ENCODE peak calls at places on chromosomes 12 and 14, in four cellular contexts. One of them, this sample, is unnamed.

GRCh38 chr14:32192712-32193373 is 9.0 kb upstream of the RNU6-7 start:
- DNase-seq in AG10803: no peak
- DNase-seq in CD4-positive, CD25-positive, alpha-beta regulatory T cell: no peak
- DNase-seq in activated effector memory CD4-positive, alpha-beta T cell treated with Interleukin-2 at 50 U/mL for 16 hours: no peak
- DNase-seq in this sample: no peak

GRCh38 chr12:24360057-24360456 is 410.6 kb upstream of the SOX5 start:
- DNase-seq in CD4-positive, CD25-positive, alpha-beta regulatory T cell: no peak
- DNase-seq in AG10803: no peak
- DNase-seq in activated effector memory CD4-positive, alpha-beta T cell treated with Interleukin-2 at 50 U/mL for 16 hours: no peak
- DNase-seq in this sample: no peak

GRCh38 chr12:48118491-48118890 is 673 bp upstream of the PFKM start:
- DNase-seq in CD4-positive, CD25-positive, alpha-beta regulatory T cell: no peak
- DNase-seq in AG10803: no peak
- DNase-seq in activated effector memory CD4-positive, alpha-beta T cell treated with Interleukin-2 at 50 U/mL for 16 hours: no peak
- DNase-seq in this sample: no peak

GRCh38 chr12:49055978-49056754 is 4.4 kb downstream of the KMT2D start:
- DNase-seq in activated effector memory CD4-positive, alpha-beta T cell treated with Interleukin-2 at 50 U/mL for 16 hours: peak
- DNase-seq in AG10803: peak
- DNase-seq in CD4-positive, CD25-positive, alpha-beta regulatory T cell: peak
- DNase-seq in this sample: peak

GRCh38 chr12:1804545-1805332 is 15.6 kb upstream of the LRTM2 start:
- DNase-seq in CD4-positive, CD25-positive, alpha-beta regulatory T cell: peak
- DNase-seq in AG10803: peak
- DNase-seq in activated effector memory CD4-positive, alpha-beta T cell treated with Interleukin-2 at 50 U/mL for 16 hours: peak
- DNase-seq in this sample: peak

GRCh38 chr14:23321572-23322547 is 603 bp downstream of the PABPN1 start:
- DNase-seq in AG10803: peak
- DNase-seq in activated effector memory CD4-positive, alpha-beta T cell treated with Interleukin-2 at 50 U/mL for 16 hours: peak
- DNase-seq in CD4-positive, CD25-positive, alpha-beta regulatory T cell: peak
- DNase-seq in this sample: peak

GRCh38 chr14:64541261-64541970 is 875 bp downstream of the HSPA2 start:
- DNase-seq in AG10803: peak
- DNase-seq in activated effector memory CD4-positive, alpha-beta T cell treated with Interleukin-2 at 50 U/mL for 16 hours: no peak
- DNase-seq in CD4-positive, CD25-positive, alpha-beta regulatory T cell: peak
- DNase-seq in this sample: peak

GRCh38 chr12:39587247-39587646 is 32.4 kb downstream of the ABCD2 start:
- DNase-seq in AG10803: peak
- DNase-seq in activated effector memory CD4-positive, alpha-beta T cell treated with Interleukin-2 at 50 U/mL for 16 hours: no peak
- DNase-seq in CD4-positive, CD25-positive, alpha-beta regulatory T cell: peak
- DNase-seq in this sample: peak

GRCh38 chr12:110171636-110172035 is 47.5 kb downstream of the IFT81 start:
- DNase-seq in activated effector memory CD4-positive, alpha-beta T cell treated with Interleukin-2 at 50 U/mL for 16 hours: no peak
- DNase-seq in AG10803: no peak
- DNase-seq in CD4-positive, CD25-positive, alpha-beta regulatory T cell: no peak
- DNase-seq in this sample: peak

GRCh38 chr12:13425766-13426165 is 229.2 kb downstream of the EMP1 start:
- DNase-seq in CD4-positive, CD25-positive, alpha-beta regulatory T cell: no peak
- DNase-seq in activated effector memory CD4-positive, alpha-beta T cell treated with Interleukin-2 at 50 U/mL for 16 hours: no peak
- DNase-seq in AG10803: peak
- DNase-seq in this sample: peak

GRCh38 chr14:98692832-98693231 is 579.2 kb downstream of the BCL11B start:
- DNase-seq in CD4-positive, CD25-positive, alpha-beta regulatory T cell: no peak
- DNase-seq in activated effector memory CD4-positive, alpha-beta T cell treated with Interleukin-2 at 50 U/mL for 16 hours: no peak
- DNase-seq in AG10803: no peak
- DNase-seq in this sample: no peak

GRCh38 chr14:100740931-100741330 is 14.2 kb downstream of the DLK1 start:
- DNase-seq in CD4-positive, CD25-positive, alpha-beta regulatory T cell: no peak
- DNase-seq in activated effector memory CD4-positive, alpha-beta T cell treated with Interleukin-2 at 50 U/mL for 16 hours: no peak
- DNase-seq in AG10803: no peak
- DNase-seq in this sample: no peak

GRCh38 chr12:39617887-39618286 is 1.7 kb downstream of the ABCD2 start:
- DNase-seq in AG10803: no peak
- DNase-seq in activated effector memory CD4-positive, alpha-beta T cell treated with Interleukin-2 at 50 U/mL for 16 hours: no peak
- DNase-seq in CD4-positive, CD25-positive, alpha-beta regulatory T cell: no peak
- DNase-seq in this sample: no peak

GRCh38 chr14:81406863-81407262 is 6.7 kb upstream of the STON2 start:
- DNase-seq in activated effector memory CD4-positive, alpha-beta T cell treated with Interleukin-2 at 50 U/mL for 16 hours: no peak
- DNase-seq in AG10803: peak
- DNase-seq in CD4-positive, CD25-positive, alpha-beta regulatory T cell: no peak
- DNase-seq in this sample: no peak

GRCh38 chr14:61519106-61519505 is 176.2 kb upstream of the HIF1A start:
- DNase-seq in AG10803: no peak
- DNase-seq in CD4-positive, CD25-positive, alpha-beta regulatory T cell: no peak
- DNase-seq in activated effector memory CD4-positive, alpha-beta T cell treated with Interleukin-2 at 50 U/mL for 16 hours: no peak
- DNase-seq in this sample: no peak

GRCh38 chr14:75011356-75012097 is 8.8 kb downstream of the EIF2B2 start:
- DNase-seq in AG10803: peak
- DNase-seq in activated effector memory CD4-positive, alpha-beta T cell treated with Interleukin-2 at 50 U/mL for 16 hours: no peak
- DNase-seq in CD4-positive, CD25-positive, alpha-beta regulatory T cell: no peak
- DNase-seq in this sample: peak

GRCh38 chr12:122028601-122029560 is 7.2 kb downstream of the BCL7A start:
- DNase-seq in activated effector memory CD4-positive, alpha-beta T cell treated with Interleukin-2 at 50 U/mL for 16 hours: no peak
- DNase-seq in AG10803: no peak
- DNase-seq in CD4-positive, CD25-positive, alpha-beta regulatory T cell: no peak
- DNase-seq in this sample: no peak

GRCh38 chr12:116426391-116427136 is 132.6 kb upstream of the MAP1LC3B2 start:
- DNase-seq in AG10803: peak
- DNase-seq in CD4-positive, CD25-positive, alpha-beta regulatory T cell: no peak
- DNase-seq in activated effector memory CD4-positive, alpha-beta T cell treated with Interleukin-2 at 50 U/mL for 16 hours: no peak
- DNase-seq in this sample: peak

GRCh38 chr12:2693204-2693860 is 101.4 kb upstream of the FKBP4 start:
- DNase-seq in CD4-positive, CD25-positive, alpha-beta regulatory T cell: no peak
- DNase-seq in activated effector memory CD4-positive, alpha-beta T cell treated with Interleukin-2 at 50 U/mL for 16 hours: no peak
- DNase-seq in AG10803: no peak
- DNase-seq in this sample: peak